ENCODE peak calls at places on chromosomes 16 and 17, in seven cellular contexts. Y is DMS 273 treated with DMSO at 0.1 percent for 48 hours, E is activated T-cell treated with anti-CD3 and anti-CD28 coated beads for 24 hours, M is HCEC 1CT, V is GM23248, Z is GM19239, B is GM12865. W is an unnamed sample.

GRCh38 chr16:74847202-74847601 is 72.6 kb upstream of the FA2H start:
- DNase-seq in Z (no peak), M (no peak), Y (no peak), B (no peak), V (no peak), E (no peak), W (no peak)

GRCh38 chr16:85611205-85611454 is 2.0 kb upstream of the GSE1 start:
- DNase-seq in B (no peak), E (no peak), Z (no peak), Y (no peak), V (peak), M (no peak), W (no peak)

GRCh38 chr17:78824240-78824639 is 16.4 kb downstream of the USP36 start:
- DNase-seq in Z (no peak), B (no peak), Y (no peak), V (no peak), E (no peak), M (no peak), W (no peak)

GRCh38 chr17:79556263-79556662 is 54.6 kb downstream of the RBFOX3 start:
- DNase-seq in M (no peak), B (no peak), Y (no peak), V (no peak), E (no peak), Z (no peak), W (no peak)

GRCh38 chr17:17675925-17676534 is 5.2 kb upstream of the RAI1 start:
- DNase-seq in M (peak), B (peak), E (no peak), Y (no peak), Z (peak), V (peak), W (no peak)

GRCh38 chr17:60139438-60140285 is 10.1 kb upstream of the CA4 start:
- DNase-seq in M (no peak), V (peak), B (peak), Z (peak), Y (no peak), E (peak), W (peak)

GRCh38 chr16:50837324-50837723 is 95.4 kb downstream of the CYLD start:
- DNase-seq in M (no peak), Z (no peak), E (no peak), V (no peak), Y (no peak), B (no peak), W (no peak)

GRCh38 chr16:80924372-80924978 is 82.2 kb downstream of the CMC2 start:
- DNase-seq in E (peak), Z (peak), B (peak), M (peak), V (peak), Y (no peak), W (peak)

GRCh38 chr16:29744541-29745101 is 1.2 kb downstream of the C16orf54 start:
- DNase-seq in B (no peak), Z (no peak), Y (no peak), V (no peak), E (no peak), M (no peak), W (no peak)

GRCh38 chr17:68697850-68698313 is 96.7 kb upstream of the FAM20A start:
- DNase-seq in V (peak), E (no peak), Y (no peak), Z (no peak), B (no peak), M (peak), W (no peak)

GRCh38 chr17:80812362-80813088 is 179.1 kb upstream of the CHMP6 start:
- DNase-seq in B (no peak), Y (no peak), Z (no peak), M (no peak), V (no peak), E (no peak), W (no peak)

GRCh38 chr17:55177914-55178217 is 86.9 kb upstream of the HLF start:
- DNase-seq in V (no peak), B (no peak), E (no peak), Z (no peak), M (no peak), Y (no peak), W (no peak)

GRCh38 chr16:89693289-89693731 is 6.8 kb downstream of the CDK10 start:
- DNase-seq in V (no peak), Y (no peak), M (no peak), E (no peak), Z (no peak), B (no peak), W (no peak)

GRCh38 chr17:12521416-12521815 is 144.3 kb upstream of the MYOCD start:
- DNase-seq in Y (no peak), M (no peak), V (no peak), B (no peak), E (no peak), Z (no peak), W (no peak)

GRCh38 chr17:83109793-83110645 is 30.6 kb downstream of the METRNL start:
- DNase-seq in E (no peak), M (peak), V (peak), B (no peak), Y (peak), Z (no peak), W (no peak)

GRCh38 chr17:62091804-62092203 is 26.7 kb upstream of the MED13 start:
- DNase-seq in V (no peak), B (peak), E (no peak), Y (no peak), Z (no peak), M (no peak), W (no peak)

GRCh38 chr16:23134274-23134673 is 15.0 kb downstream of the USP31 start:
- DNase-seq in Z (no peak), M (no peak), V (no peak), B (no peak), E (no peak), Y (peak), W (no peak)

GRCh38 chr17:79361221-79361734 is 249.6 kb downstream of the RBFOX3 start:
- DNase-seq in Z (no peak), B (no peak), M (no peak), E (no peak), Y (no peak), V (no peak), W (no peak)

GRCh38 chr16:13441675-13442074 is 478.3 kb upstream of the ERCC4 start:
- DNase-seq in E (no peak), Y (no peak), M (no peak), V (no peak), Z (no peak), B (peak), W (no peak)

GRCh38 chr17:82548681-82549303 is 29.3 kb downstream of the FOXK2 start:
- DNase-seq in V (no peak), E (no peak), B (no peak), Y (no peak), M (no peak), Z (no peak), W (no peak)

GRCh38 chr17:17364338-17364667 is 61.1 kb downstream of the NT5M start:
- DNase-seq in M (no peak), Y (no peak), Z (no peak), V (no peak), E (no peak), B (no peak), W (no peak)

GRCh38 chr16:66020061-66020460 is 346.4 kb upstream of the CDH5 start:
- DNase-seq in Z (no peak), M (peak), V (no peak), B (peak), Y (no peak), E (no peak), W (no peak)

GRCh38 chr16:711548-712320 is 3.2 kb upstream of the METRN start:
- DNase-seq in V (peak), Z (peak), Y (no peak), B (peak), E (peak), M (peak), W (peak)

GRCh38 chr17:82289822-82290541 is 16.5 kb upstream of the CSNK1D start:
- DNase-seq in B (no peak), M (no peak), V (no peak), E (no peak), Z (no peak), Y (no peak), W (no peak)

GRCh38 chr16:76612497-76612896 is 335.3 kb downstream of the CNTNAP4 start:
- DNase-seq in B (no peak), Y (no peak), Z (no peak), E (no peak), V (no peak), M (no peak), W (no peak)

GRCh38 chr17:12659500-12659899 is 6.2 kb upstream of the MYOCD start:
- DNase-seq in V (peak), Z (no peak), M (peak), E (no peak), B (no peak), Y (no peak), W (no peak)

GRCh38 chr17:60720763-60721531 is 43.3 kb downstream of the BCAS3 start:
- DNase-seq in V (peak), Y (peak), B (peak), E (peak), M (peak), Z (peak), W (peak)

GRCh38 chr17:15273141-15273793 is 8.1 kb upstream of the PMP22 start:
- DNase-seq in M (peak), Z (no peak), B (no peak), V (peak), Y (no peak), E (no peak), W (no peak)

GRCh38 chr16:55647798-55648197 is 8.0 kb upstream of the SLC6A2 start:
- DNase-seq in M (no peak), Z (no peak), V (peak), Y (no peak), B (no peak), E (no peak), W (no peak)